ENCODE peak calls at places on chromosomes 13 and 19, in four cellular contexts. H, N, R and S are unnamed samples.

GRCh38 chr19:45995715-45996385 is 583 bp downstream of the CCDC61 start:
- DNase-seq in N (no peak), H (no peak), R (no peak), S (no peak)

GRCh38 chr13:113493315-113493951 is 2.9 kb upstream of the DCUN1D2 start:
- DNase-seq in R (no peak), N (no peak), H (no peak), S (no peak)

GRCh38 chr13:93765811-93766210 is 539.2 kb downstream of the GPC6 start:
- DNase-seq in N (no peak), R (no peak), H (no peak), S (no peak)

GRCh38 chr19:18594824-18595373 is 6.3 kb downstream of the REX1BD start:
- DNase-seq in R (no peak), H (no peak), N (no peak), S (no peak)

GRCh38 chr13:102322211-102322610 is 79.6 kb downstream of the FGF14 start:
- DNase-seq in R (no peak), N (no peak), H (no peak), S (no peak)

GRCh38 chr13:101325423-101325822 is 90.9 kb downstream of the NALCN start:
- DNase-seq in N (no peak), H (no peak), R (no peak), S (no peak)

GRCh38 chr19:28176193-28176592 is 1036.8 kb downstream of the UQCRFS1 start:
- DNase-seq in H (no peak), N (no peak), R (no peak), S (no peak)

GRCh38 chr19:2602391-2603181 is 99.9 kb downstream of the GNG7 start:
- DNase-seq in H (no peak), N (peak), R (no peak), S (peak)

GRCh38 chr19:14871619-14872230 is 14.2 kb downstream of the OR7A17 start:
- DNase-seq in H (no peak), R (no peak), N (no peak), S (no peak)

GRCh38 chr13:108961542-108962125 is 332.2 kb downstream of the MYO16 start:
- DNase-seq in N (no peak), R (no peak), H (no peak), S (no peak)

GRCh38 chr13:32309812-32310706 is 5.1 kb downstream of the ZAR1L start:
- DNase-seq in N (no peak), H (no peak), R (no peak), S (no peak)

GRCh38 chr19:2344381-2344870 is 15.6 kb upstream of the TMPRSS9 start:
- DNase-seq in R (no peak), N (no peak), H (no peak), S (no peak)

GRCh38 chr19:33727331-33728028 is 69.2 kb upstream of the KCTD15 start:
- DNase-seq in N (no peak), R (no peak), H (no peak), S (no peak)

GRCh38 chr13:32019612-32020233 is 11.9 kb upstream of the FRY start:
- DNase-seq in N (peak), R (no peak), H (no peak), S (peak)

GRCh38 chr13:50627111-50627510 is 216.4 kb downstream of the DLEU7 start:
- DNase-seq in R (no peak), H (no peak), N (no peak), S (no peak)

GRCh38 chr19:35330475-35330874 is 1.5 kb downstream of the CD22 start:
- DNase-seq in N (no peak), R (peak), H (no peak), S (no peak)
- TF ChIP-seq POLR2A in N (no peak), R (no peak), H (no peak), S (no peak)

DNA sequence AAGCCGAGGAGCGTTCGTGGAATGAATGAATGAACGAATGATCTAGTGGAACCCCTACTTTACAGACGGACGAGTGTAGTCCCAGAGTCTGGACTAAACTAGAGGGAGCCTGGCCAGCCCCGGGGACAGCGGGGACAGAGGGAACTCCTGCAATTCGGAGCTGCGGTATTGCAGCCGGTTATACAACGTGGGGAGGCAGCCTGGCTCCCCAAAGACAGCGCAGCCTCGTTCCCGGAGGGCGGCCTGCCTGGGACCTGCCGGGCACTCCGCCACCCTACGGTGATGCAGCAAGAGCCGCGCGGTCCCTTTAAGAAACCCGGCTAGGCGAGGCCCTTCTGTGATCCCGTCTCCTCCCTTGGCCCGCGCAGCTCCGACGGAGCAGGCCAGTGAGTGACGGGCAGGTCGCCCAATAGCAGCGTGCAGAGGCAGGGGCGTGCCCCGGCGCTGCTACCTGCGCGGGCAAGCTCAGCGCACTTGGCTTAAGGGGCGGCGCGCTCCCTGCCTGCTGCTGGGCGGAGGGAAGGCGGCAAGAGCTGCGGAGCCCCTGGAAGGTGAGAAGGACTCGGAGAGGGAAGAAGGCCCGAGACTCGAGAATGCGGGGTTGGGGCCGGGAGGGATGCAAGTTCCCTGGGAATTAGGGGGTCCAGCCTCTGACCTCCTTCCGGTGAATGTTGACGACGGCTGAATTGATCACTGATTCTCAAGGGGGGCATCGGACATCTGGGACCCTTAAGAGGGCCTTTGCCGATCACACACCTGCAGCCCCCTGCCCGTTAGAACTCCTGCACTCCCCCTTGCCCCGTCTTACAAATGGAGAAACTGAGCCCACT is at the start of gene ABCA7:
- DNase-seq in R (peak), N (peak), H (no peak), S (peak)
- TF ChIP-seq POLR2A in R (peak), N (peak), H (no peak), S (peak)

DNA sequence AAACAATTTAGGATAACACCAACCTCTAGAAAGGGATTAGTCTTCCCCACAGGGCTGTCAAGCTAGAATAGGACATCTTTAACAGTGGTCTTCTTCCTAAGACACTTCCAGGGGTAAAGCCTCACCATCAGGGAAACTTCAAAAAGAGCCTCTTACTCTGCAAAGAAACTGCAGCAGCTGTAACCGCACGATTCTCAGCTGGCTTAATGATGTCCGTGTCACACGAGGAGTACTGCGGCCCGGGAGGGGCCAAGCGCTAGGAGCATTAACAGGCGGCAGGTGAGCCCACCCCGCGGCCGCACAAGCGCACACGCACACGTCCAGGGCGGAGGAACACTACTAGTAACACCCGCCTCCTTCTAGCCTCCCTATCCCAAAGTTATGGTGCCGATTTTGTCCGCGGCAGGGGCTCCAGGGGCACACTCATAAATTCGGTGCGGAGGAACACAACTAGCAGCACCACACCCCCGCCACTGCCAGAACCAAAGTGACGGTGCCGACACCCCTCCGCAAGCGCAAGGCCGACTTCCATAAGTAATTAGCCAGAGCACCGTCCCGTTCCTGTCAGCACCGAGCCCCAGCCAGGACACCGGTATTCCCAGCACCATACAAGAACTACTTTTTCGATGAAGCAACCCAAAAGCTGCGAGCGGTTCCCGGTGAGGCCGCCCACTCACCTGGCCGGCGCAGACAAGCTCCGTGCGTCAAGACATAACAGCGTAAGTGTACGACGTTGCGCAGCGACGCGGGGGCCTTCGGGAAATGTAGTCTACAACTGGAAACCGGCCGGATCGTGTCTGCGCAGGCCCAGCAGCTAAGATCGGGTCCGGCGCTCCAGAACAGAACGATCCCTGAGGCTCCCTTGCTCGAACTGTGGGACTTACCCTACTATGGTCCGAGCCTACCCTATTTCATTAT is at the start of the genes ZNF540 and ZNF571:
- DNase-seq in H (no peak), R (peak), N (peak), S (peak)
- TF ChIP-seq POLR2A in H (no peak), R (peak), N (peak), S (peak)

GRCh38 chr19:49808762-49809154 is 4.3 kb downstream of the FUZ start:
- DNase-seq in R (peak), H (no peak), N (peak), S (peak)
- TF ChIP-seq POLR2A in R (no peak), H (no peak), N (peak), S (peak)